ENCODE peak calls at places on chromosomes 6 and 20, in eight cellular contexts. M, R, H, O, Z, A, N and I are unnamed samples. For H3K4me1, the result is how much of the 10 kb centered on the place peaks cover.

GRCh38 chr20:14919473-14920157 is 582.2 kb upstream of the FLRT3 start:
- DNase-seq in M (peak), R (peak), H (no peak), O (peak), Z (no peak), A (no peak), N (no peak), I (no peak)

GRCh38 chr6:53466257-53466656 is 78.6 kb downstream of the GCLC start:
- DNase-seq in M (peak), R (no peak), H (no peak), O (peak), Z (no peak), A (no peak), N (peak), I (no peak)

GRCh38 chr6:19501737-19502245 is 335.4 kb upstream of the ID4 start:
- DNase-seq in M (no peak), R (no peak), H (no peak), O (no peak), Z (no peak), A (no peak), N (no peak), I (peak)

GRCh38 chr6:139539852-139540251 is 165.4 kb upstream of the CITED2 start:
- DNase-seq in M (peak), R (peak), H (peak), O (no peak), Z (no peak), A (peak), N (peak), I (peak)

GRCh38 chr6:52020961-52021570 is 66.3 kb downstream of the PKHD1 start:
- DNase-seq in M (peak), R (peak), H (no peak), O (peak), Z (peak), A (peak), N (peak), I (peak)

GRCh38 chr6:44735631-44735963 is 348.1 kb downstream of the CDC5L start:
- DNase-seq in M (no peak), R (no peak), H (peak), O (peak), Z (no peak), A (peak), N (no peak), I (peak)

GRCh38 chr6:18343741-18344140 is 43.4 kb upstream of the RNF144B start:
- DNase-seq in M (no peak), R (no peak), H (no peak), O (peak), Z (no peak), A (no peak), N (peak), I (peak)

GRCh38 chr20:51661609-51662178 is 106.5 kb downstream of the ATP9A start:
- DNase-seq in M (peak), R (peak), H (no peak), O (peak), Z (no peak), A (peak), N (peak), I (peak)

GRCh38 chr6:113299526-113299925 is 557.6 kb upstream of the MARCKS start:
- DNase-seq in M (no peak), R (no peak), H (no peak), O (no peak), Z (no peak), A (no peak), N (no peak), I (no peak)

DNA sequence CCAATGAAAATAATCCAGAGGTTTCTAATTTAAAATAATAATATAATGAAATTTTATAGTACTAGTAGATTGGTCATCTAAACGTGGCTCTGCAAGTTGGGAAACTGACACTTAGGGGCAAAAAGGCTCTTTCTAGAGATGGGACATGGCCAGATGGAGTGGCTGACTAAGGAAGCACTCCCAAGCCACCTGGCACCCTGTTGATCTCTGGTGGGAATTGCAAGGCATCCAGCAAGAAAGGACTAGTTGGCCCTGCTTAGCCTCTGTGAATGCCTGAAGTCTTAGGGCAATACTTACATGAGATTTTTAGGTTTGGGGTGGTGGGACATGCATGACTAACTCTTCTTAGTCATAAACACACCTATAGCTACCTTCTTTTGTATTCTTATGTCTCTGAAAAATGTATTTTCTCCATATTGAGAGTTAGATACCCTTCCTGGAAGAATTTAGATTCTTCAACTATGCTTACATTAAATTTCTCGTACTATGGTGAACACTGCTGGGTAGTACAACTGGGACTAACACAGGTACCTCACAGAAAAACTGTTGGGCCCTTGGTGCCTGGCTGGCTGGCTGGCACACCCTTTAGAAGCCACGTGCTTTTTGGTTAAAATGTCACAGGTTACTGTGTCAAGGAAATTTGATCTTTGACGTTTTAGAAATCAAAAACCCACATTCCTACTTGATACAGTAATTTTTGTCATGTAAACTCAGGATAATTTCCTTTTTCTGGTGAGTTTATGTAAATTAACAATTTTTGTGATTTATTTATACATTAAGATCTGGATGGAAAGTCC is 25.0 kb upstream of the SH3BGRL2 start:
- DNase-seq in M (no peak), R (no peak), H (no peak), O (no peak), Z (no peak), A (peak), N (no peak), I (no peak)
- H3K4me2 ChIP-seq in M (peak), R (no peak), H (no peak), O (no peak), Z (no peak), A (no peak), N (no peak), I (no peak)

GRCh38 chr6:32195652-32195901 is 3.1 kb upstream of the GPSM3 start:
- DNase-seq in M (peak), R (peak), H (peak), O (peak), Z (peak), A (peak), N (peak), I (peak)
- H3K4me3 ChIP-seq in M (no peak), R (peak), H (no peak), O (peak), Z (peak), A (peak), N (no peak), I (peak)

DNA sequence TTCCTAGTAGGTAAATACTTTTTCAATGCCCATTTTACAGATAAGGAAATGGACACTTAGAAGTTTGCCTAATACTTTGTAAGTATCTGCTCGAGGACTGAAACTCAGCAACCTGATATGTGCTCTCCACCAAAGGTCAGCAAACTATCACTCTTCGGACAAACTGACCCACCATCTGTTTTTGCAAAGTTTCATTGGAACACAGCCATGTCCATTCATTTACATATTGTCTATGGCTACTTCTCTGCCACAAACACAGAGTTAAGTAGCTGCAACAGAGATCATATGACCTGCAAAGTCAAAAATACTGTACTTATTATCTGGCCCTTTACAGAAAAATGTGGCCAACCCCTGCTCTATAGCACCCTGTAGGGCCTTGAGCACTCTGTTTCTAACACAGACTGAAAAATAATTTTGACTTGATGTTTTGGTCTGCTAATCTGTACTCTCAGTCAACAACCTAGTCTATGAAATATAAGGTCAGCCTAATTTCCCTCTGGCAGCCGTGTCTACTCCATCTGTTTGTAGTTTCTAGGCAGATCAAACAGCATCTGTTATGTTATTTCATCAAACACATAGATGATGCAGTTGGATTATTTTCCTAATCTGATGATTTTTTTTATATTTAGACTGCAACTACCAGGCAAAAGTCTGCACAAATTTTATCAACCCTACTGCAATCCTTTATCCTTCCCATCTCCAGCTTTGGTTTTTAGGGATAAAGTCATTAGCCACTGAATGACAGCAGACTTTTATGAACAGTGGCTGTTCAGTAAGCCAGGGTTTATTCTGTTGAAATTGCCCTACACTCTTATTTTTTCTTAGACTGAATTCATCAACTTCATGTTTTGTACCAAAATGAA is 41.4 kb upstream of the BEND6 start:
- DNase-seq in M (no peak), R (no peak), H (no peak), O (no peak), Z (no peak), A (no peak), N (peak), I (no peak)
- H3K4me1 ChIP-seq in M (under half), R (half or more), H (under half), O (under half), Z (under half), A (under half), N (under half), I (half or more)

GRCh38 chr6:108797951-108798671 is 50.1 kb upstream of the ARMC2 start:
- DNase-seq in M (no peak), R (no peak), H (no peak), O (no peak), Z (no peak), A (no peak), N (no peak), I (no peak)
- H3K4me2 ChIP-seq in M (peak), R (no peak), H (no peak), O (no peak), Z (no peak), A (no peak), N (no peak), I (no peak)

GRCh38 chr6:42193491-42193894 is 1.3 kb downstream of the GUCA1B start:
- DNase-seq in M (no peak), R (no peak), H (peak), O (peak), Z (no peak), A (no peak), N (peak), I (peak)
- H3K4me3 ChIP-seq in M (no peak), R (no peak), H (no peak), O (no peak), Z (no peak), A (no peak), N (no peak), I (peak)